ENCODE peak calls at places on chromosomes 1 and 21, in nine cellular contexts. A, F, I, G, T, R, E, C and K are unnamed samples.

GRCh38 chr21:46229133-46229922 is 754 bp upstream of the LSS start:
- DNase-seq in A (peak; percentile 33), F (no peak), I (peak; percentile 60), G (no peak), T (no peak), R (no peak), E (peak; percentile 37), C (peak; percentile 18), K (no peak)

GRCh38 chr1:192516776-192517297 is 58.7 kb upstream of the RGS1 start:
- DNase-seq in A (no peak), F (no peak), I (no peak), G (peak; percentile 85), T (no peak), R (peak; percentile 36), E (peak; percentile 66), C (peak; percentile 30), K (no peak)

GRCh38 chr1:152141971-152142584 is 16.9 kb downstream of the RPTN start:
- DNase-seq in A (peak; percentile 7), F (peak; percentile 72), I (peak; percentile 52), G (no peak), T (peak; percentile 52), R (peak; percentile 41), E (peak; percentile 90), C (peak; percentile 83), K (no peak)

GRCh38 chr1:27395441-27396195 is 3.2 kb downstream of the GPR3 start:
- DNase-seq in A (peak; percentile 63), F (peak; percentile 80), I (peak; percentile 86), G (peak; percentile 82), T (peak; percentile 81), R (peak; percentile 78), E (peak; percentile 85), C (peak; percentile 62), K (peak; percentile 80)

GRCh38 chr1:196607940-196608339 is 300 bp downstream of the KCNT2 start:
- DNase-seq in A (no peak), F (no peak), I (no peak), G (no peak), T (no peak), R (no peak), E (no peak), C (peak; percentile 43), K (peak; percentile 29)

GRCh38 chr1:44603718-44604117 is 70.6 kb downstream of the TMEM53 start:
- DNase-seq in A (no peak), F (peak; percentile 49), I (no peak), G (no peak), T (no peak), R (peak; percentile 21), E (no peak), C (no peak), K (no peak)

GRCh38 chr1:183306317-183307042 is 111.7 kb downstream of the NMNAT2 start:
- DNase-seq in A (no peak), F (no peak), I (peak; percentile 42), G (no peak), T (no peak), R (no peak), E (peak; percentile 19), C (peak; percentile 17), K (peak; percentile 30)

GRCh38 chr1:23561813-23562100 is 2.5 kb upstream of the ID3 start:
- DNase-seq in A (no peak), F (no peak), I (no peak), G (no peak), T (no peak), R (no peak), E (no peak), C (no peak), K (no peak)

GRCh38 chr1:33824971-33825370 is 38.9 kb upstream of the HMGB4 start:
- DNase-seq in A (no peak), F (no peak), I (no peak), G (no peak), T (no peak), R (no peak), E (no peak), C (no peak), K (no peak)

GRCh38 chr1:152182431-152182830 is 23.4 kb upstream of the RPTN start:
- DNase-seq in A (no peak), F (no peak), I (no peak), G (no peak), T (no peak), R (no peak), E (peak; percentile 41), C (peak; percentile 75), K (peak; percentile 46)

GRCh38 chr1:2596530-2597333 is 10.2 kb downstream of the PRXL2B start:
- DNase-seq in A (no peak), F (no peak), I (no peak), G (no peak), T (no peak), R (no peak), E (no peak), C (no peak), K (no peak)

GRCh38 chr1:152029144-152029936 is 7.5 kb downstream of the S100A11 start:
- DNase-seq in A (no peak), F (no peak), I (no peak), G (no peak), T (no peak), R (no peak), E (no peak), C (peak; percentile 14), K (no peak)

GRCh38 chr1:230130172-230130944 is 63.3 kb downstream of the GALNT2 start:
- DNase-seq in A (no peak), F (no peak), I (no peak), G (no peak), T (no peak), R (no peak), E (no peak), C (peak; percentile 50), K (no peak)

GRCh38 chr1:240947438-240948224 is 335.7 kb upstream of the GREM2 start:
- DNase-seq in A (no peak), F (no peak), I (no peak), G (no peak), T (no peak), R (no peak), E (no peak), C (no peak), K (no peak)

GRCh38 chr21:46160563-46161179 is 5.3 kb upstream of the FTCD start:
- DNase-seq in A (no peak), F (peak; percentile 21), I (no peak), G (no peak), T (no peak), R (peak; percentile 5), E (no peak), C (no peak), K (no peak)

GRCh38 chr1:239718997-239719628 is 332.7 kb downstream of the CHRM3 start:
- DNase-seq in A (no peak), F (no peak), I (no peak), G (peak; percentile 38), T (no peak), R (no peak), E (no peak), C (no peak), K (no peak)